ENCODE peak calls at places on chromosomes 6 and 20, in eight cellular contexts. V, F, S, X, D, W, U and Q are unnamed samples.

GRCh38 chr20:11880694-11881093 is 37.0 kb upstream of the BTBD3 start:
- DNase-seq in V (no peak), F (no peak), S (no peak), X (no peak), D (no peak), W (no peak), U (no peak), Q (no peak)

GRCh38 chr6:81969814-81970213 is 217.3 kb upstream of the TENT5A start:
- DNase-seq in V (no peak), F (peak; percentile 81), S (no peak), X (no peak), D (no peak), W (no peak), U (no peak), Q (peak; percentile 67)

GRCh38 chr6:33737267-33738026 is 9.3 kb downstream of the IP6K3 start:
- DNase-seq in V (no peak), F (no peak), S (no peak), X (no peak), D (no peak), W (no peak), U (no peak), Q (no peak)

GRCh38 chr6:138155443-138155842 is 6.3 kb upstream of the ARFGEF3 start:
- DNase-seq in V (no peak), F (no peak), S (no peak), X (no peak), D (no peak), W (no peak), U (no peak), Q (no peak)

GRCh38 chr6:167291623-167292300 is 647 bp downstream of the UNC93A start:
- DNase-seq in V (no peak), F (no peak), S (no peak), X (no peak), D (no peak), W (no peak), U (no peak), Q (no peak)

GRCh38 chr6:93677297-93677965 is 258.1 kb upstream of the EPHA7 start:
- DNase-seq in V (no peak), F (no peak), S (no peak), X (no peak), D (no peak), W (no peak), U (no peak), Q (no peak)

GRCh38 chr6:30752164-30752927 is 8.0 kb upstream of the IER3 start:
- DNase-seq in V (peak; percentile 34), F (peak; percentile 78), S (peak; percentile 93), X (peak; percentile 29), D (peak; percentile 4), W (no peak), U (peak; percentile 77), Q (no peak)

GRCh38 chr6:134630468-134631180 is 312.7 kb upstream of the SGK1 start:
- DNase-seq in V (no peak), F (no peak), S (no peak), X (no peak), D (no peak), W (no peak), U (peak; percentile 44), Q (no peak)

GRCh38 chr20:23666698-23667097 is 22.1 kb downstream of the CST4 start:
- DNase-seq in V (no peak), F (no peak), S (no peak), X (no peak), D (no peak), W (no peak), U (no peak), Q (no peak)

GRCh38 chr6:169269180-169270076 is 15.8 kb upstream of the THBS2 start:
- DNase-seq in V (no peak), F (no peak), S (no peak), X (no peak), D (no peak), W (no peak), U (no peak), Q (no peak)

GRCh38 chr6:44223471-44224153 is at the start of gene SLC29A1:
- DNase-seq in V (peak; percentile 82), F (peak; percentile 75), S (peak; percentile 91), X (peak; percentile 75), D (no peak), W (no peak), U (peak; percentile 87), Q (peak; percentile 92)